ENCODE peak calls at places on chromosome 19, in five cellular contexts. Q, J, K, G and Z are unnamed samples.

GRCh38 chr19:28706693-28707092 is 506.3 kb downstream of the UQCRFS1 start:
- DNase-seq in Q (no peak), J (no peak), K (no peak), G (no peak), Z (no peak)

GRCh38 chr19:40165362-40165937 is 25.8 kb upstream of the MAP3K10 start:
- DNase-seq in Q (no peak), J (peak; percentile 71), K (peak; percentile 92), G (peak; percentile 44), Z (no peak)

GRCh38 chr19:57305056-57305455 is 15.2 kb upstream of the ZNF543 start:
- DNase-seq in Q (no peak), J (no peak), K (no peak), G (no peak), Z (no peak)

GRCh38 chr19:13849991-13850909 is 26.7 kb upstream of the NANOS3 start:
- DNase-seq in Q (no peak), J (peak; percentile 92), K (peak; percentile 88), G (peak; percentile 53), Z (no peak)

GRCh38 chr19:3057275-3057714 is 5.0 kb downstream of the TLE5 start:
- DNase-seq in Q (no peak), J (no peak), K (peak; percentile 64), G (no peak), Z (peak; percentile 37)

GRCh38 chr19:36819130-36819630 is 19.0 kb downstream of the ZNF790 start:
- DNase-seq in Q (no peak), J (no peak), K (no peak), G (no peak), Z (no peak)

GRCh38 chr19:8638078-8638619 is 7.7 kb downstream of the NFILZ start:
- DNase-seq in Q (no peak), J (no peak), K (no peak), G (peak; percentile 71), Z (peak; percentile 63)

GRCh38 chr19:5700455-5701092 is 10.5 kb downstream of the RPL36 start:
- DNase-seq in Q (no peak), J (no peak), K (no peak), G (no peak), Z (no peak)

GRCh38 chr19:7859766-7860165 is 14.4 kb downstream of the PRR36 start:
- DNase-seq in Q (no peak), J (no peak), K (no peak), G (no peak), Z (no peak)

GRCh38 chr19:47102561-47103135 is 10.9 kb downstream of the ZC3H4 start:
- DNase-seq in Q (no peak), J (no peak), K (no peak), G (no peak), Z (no peak)

GRCh38 chr19:45442927-45443461 is 19.3 kb upstream of the ERCC1 start:
- DNase-seq in Q (no peak), J (peak; percentile 98), K (peak; percentile 74), G (no peak), Z (peak; percentile 93)

GRCh38 chr19:7970716-7971448 is 27.4 kb upstream of the TIMM44 start:
- DNase-seq in Q (no peak), J (peak; percentile 62), K (peak; percentile 85), G (peak; percentile 47), Z (peak; percentile 37)

GRCh38 chr19:45103625-45104319 is 10.8 kb downstream of the PPP1R37 start:
- DNase-seq in Q (no peak), J (no peak), K (no peak), G (peak; percentile 73), Z (no peak)

GRCh38 chr19:38640368-38640767 is 7.1 kb upstream of the ACTN4 start:
- DNase-seq in Q (no peak), J (no peak), K (no peak), G (no peak), Z (no peak)

GRCh38 chr19:17248011-17248776 is 2.5 kb upstream of the NR2F6 start:
- DNase-seq in Q (no peak), J (no peak), K (peak; percentile 79), G (peak; percentile 83), Z (no peak)
- TF ChIP-seq KDM1A in Q (no peak), J (no peak), K (no peak), G (peak; percentile 84), Z (no peak)

GRCh38 chr19:10209305-10209704 is 14.6 kb upstream of the DNMT1 start:
- DNase-seq in Q (no peak), J (no peak), K (no peak), G (no peak), Z (no peak)

GRCh38 chr19:10207026-10207425 is 12.3 kb upstream of the DNMT1 start:
- DNase-seq in Q (no peak), J (no peak), K (no peak), G (no peak), Z (no peak)

GRCh38 chr19:10211071-10211470 is 16.3 kb upstream of the DNMT1 start:
- DNase-seq in Q (no peak), J (no peak), K (no peak), G (no peak), Z (no peak)

GRCh38 chr19:10214784-10215183 is 16.3 kb downstream of the S1PR2 start:
- DNase-seq in Q (no peak), J (no peak), K (no peak), G (no peak), Z (no peak)

DNA sequence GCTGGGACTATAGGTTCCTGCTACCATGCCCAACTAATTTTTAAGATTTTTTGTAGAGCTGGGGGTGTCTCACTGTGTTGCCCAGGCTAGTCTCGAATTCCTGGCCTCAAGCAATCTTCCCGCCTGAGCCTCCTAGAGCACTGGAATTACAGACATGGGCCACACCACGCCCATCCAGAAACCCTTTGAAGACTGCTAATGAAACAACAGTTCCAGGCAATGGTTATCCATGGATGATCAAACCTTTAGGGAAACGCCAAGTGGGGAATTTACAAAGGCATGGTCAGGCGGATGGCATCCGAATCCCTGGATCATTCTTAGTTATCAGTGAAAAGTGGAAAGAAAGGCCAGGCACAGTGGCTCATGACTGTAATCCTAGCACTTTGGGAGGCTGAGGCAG is 16.9 kb upstream of the DNMT1 start:
- DNase-seq in Q (no peak), J (no peak), K (no peak), G (no peak), Z (no peak)
- TF ChIP-seq CHD2 in Q (no peak), J (no peak), K (no peak), G (no peak), Z (no peak)

GRCh38 chr19:41323023-41323422 is 13.1 kb downstream of the CCDC97 start:
- DNase-seq in Q (no peak), J (no peak), K (no peak), G (no peak), Z (no peak)

GRCh38 chr19:41324231-41324702 is 14.3 kb downstream of the CCDC97 start:
- DNase-seq in Q (no peak), J (peak; percentile 59), K (no peak), G (no peak), Z (peak; percentile 41)

GRCh38 chr19:41324921-41325639 is 15.1 kb downstream of the CCDC97 start:
- DNase-seq in Q (no peak), J (peak; percentile 81), K (peak; percentile 83), G (peak; percentile 82), Z (peak; percentile 83)

GRCh38 chr19:41322451-41322850 is 12.5 kb downstream of the CCDC97 start:
- DNase-seq in Q (no peak), J (no peak), K (no peak), G (no peak), Z (no peak)

GRCh38 chr19:41323430-41324125 is 13.6 kb downstream of the CCDC97 start:
- DNase-seq in Q (no peak), J (peak; percentile 92), K (no peak), G (peak; percentile 87), Z (peak; percentile 93)
- TF ChIP-seq KDM1A in Q (no peak), J (no peak), K (no peak), G (no peak), Z (no peak)

GRCh38 chr19:31408460-31409124 is 59.4 kb upstream of the TSHZ3 start:
- DNase-seq in Q (no peak), J (peak; percentile 2), K (no peak), G (no peak), Z (peak; percentile 19)
- TF ChIP-seq CHD2 in Q (no peak), J (no peak), K (no peak), G (no peak), Z (no peak)

DNA sequence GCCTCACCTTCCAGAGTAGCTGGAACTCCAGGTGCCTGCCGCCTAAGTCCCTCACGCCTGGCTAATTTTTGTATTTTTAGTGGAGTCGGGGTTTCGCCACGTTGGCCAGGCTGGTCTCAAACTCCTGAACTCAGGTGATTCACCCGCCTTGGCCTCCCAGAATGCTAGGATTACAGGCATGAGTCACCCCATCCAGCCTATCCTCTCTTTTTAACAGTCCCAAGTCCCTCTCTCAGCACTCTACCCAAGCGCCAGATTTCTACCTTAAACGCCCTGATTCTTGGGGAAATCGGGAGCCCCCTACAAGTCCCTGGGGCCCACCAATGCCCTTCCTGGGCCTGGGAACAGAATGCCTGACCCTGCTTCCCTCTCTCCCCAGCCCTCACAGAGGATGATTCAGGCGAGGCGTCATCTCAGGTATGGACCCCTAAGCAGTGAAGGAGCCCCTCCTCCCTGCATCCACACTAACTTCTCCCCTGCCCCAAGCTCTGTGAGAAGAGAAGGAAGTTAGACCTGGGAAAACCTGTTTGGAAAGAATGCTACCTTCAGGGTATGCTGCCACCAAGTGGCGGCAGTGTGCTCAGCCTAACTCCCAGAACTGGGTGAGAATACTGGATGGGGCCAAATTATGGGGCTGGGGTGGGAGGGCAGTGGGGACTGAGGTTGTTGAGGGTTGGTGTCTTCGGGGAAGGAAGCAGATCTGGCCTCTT is 20.8 kb upstream of the EBI3 start:
- DNase-seq in Q (no peak), J (peak; percentile 55), K (peak; percentile 64), G (peak; percentile 52), Z (peak; percentile 62)
- TF ChIP-seq KDM1A in Q (no peak), J (peak; percentile 29), K (no peak), G (no peak), Z (no peak)

DNA sequence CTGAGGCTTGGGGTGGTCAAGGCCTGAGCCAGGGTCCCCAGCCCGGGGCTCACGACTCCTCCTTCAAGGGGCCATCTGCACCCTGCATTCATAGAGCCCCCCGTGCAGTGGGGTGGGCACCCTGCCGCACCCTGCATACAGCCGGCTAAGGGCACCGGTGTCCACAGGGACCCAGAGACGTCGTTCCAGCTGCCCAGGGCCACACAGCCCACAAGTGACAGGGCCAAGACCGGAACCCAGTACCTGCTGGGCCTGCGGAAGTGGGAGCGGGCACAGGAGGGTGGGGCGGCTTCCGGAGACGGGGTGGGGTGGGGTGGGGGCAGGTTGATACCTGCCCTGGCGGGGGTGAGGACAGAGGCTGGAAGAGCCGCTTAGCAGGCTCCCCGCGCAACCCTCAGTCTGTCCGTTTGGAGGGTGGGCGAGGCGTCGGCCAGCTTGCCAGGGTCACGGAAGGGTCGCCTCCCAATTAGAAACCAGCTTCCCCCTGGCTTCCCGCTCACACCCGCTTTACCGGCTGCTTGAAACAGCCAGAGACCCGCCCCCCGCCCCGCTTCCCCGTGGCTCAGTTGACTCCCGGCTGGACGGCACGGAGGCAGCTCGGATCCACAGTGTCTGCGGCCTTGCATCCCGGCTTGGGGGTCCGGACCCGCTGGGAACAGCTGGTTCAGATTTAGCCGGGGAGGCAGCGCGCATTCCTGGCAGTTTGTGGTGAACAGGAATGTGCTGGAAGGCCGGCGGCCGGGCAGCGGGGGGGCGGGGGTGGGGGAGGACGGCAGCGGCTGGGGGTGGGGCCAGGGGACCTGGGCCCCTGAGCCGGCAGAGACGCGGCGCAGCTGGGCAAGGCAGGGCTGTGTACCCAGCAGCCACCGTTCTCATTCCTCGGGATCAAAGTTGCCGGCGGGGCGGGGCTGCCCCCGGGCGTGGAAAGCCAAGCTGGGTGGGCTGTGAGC is 1.8 kb downstream of the CNN2 start:
- DNase-seq in Q (no peak), J (peak; percentile 80), K (peak; percentile 77), G (peak; percentile 83), Z (peak; percentile 68)
- TF ChIP-seq CHD2 in Q (no peak), J (no peak), K (no peak), G (no peak), Z (no peak)

GRCh38 chr19:15702590-15702930 is 25.3 kb upstream of the OR10H2 start:
- DNase-seq in Q (no peak), J (peak; percentile 63), K (no peak), G (peak; percentile 83), Z (no peak)
- TF ChIP-seq KDM1A in Q (no peak), J (no peak), K (no peak), G (no peak), Z (no peak)

GRCh38 chr19:17950310-17951150 is 16.4 kb upstream of the KCNN1 start:
- DNase-seq in Q (no peak), J (peak; percentile 55), K (peak; percentile 70), G (no peak), Z (no peak)
- TF ChIP-seq CHD2 in Q (peak; percentile 31), J (no peak), K (no peak), G (no peak), Z (no peak)